ENCODE peak calls at places on chromosomes 13 and 19, in six cellular contexts. One of them, this sample, is unnamed.

GRCh38 chr19:2242811-2243210 is 6.2 kb downstream of the SF3A2 start:
- DNase-seq in upper lobe of right lung: no peak
- DNase-seq in tibial nerve: no peak
- DNase-seq in GM23338: no peak
- DNase-seq in esophagus squamous epithelium: no peak
- DNase-seq in tibial artery: no peak
- DNase-seq in this sample: no peak

GRCh38 chr13:100088282-100088647 is 628 bp upstream of the PCCA start:
- DNase-seq in GM23338: no peak
- DNase-seq in tibial artery: no peak
- DNase-seq in esophagus squamous epithelium: no peak
- DNase-seq in upper lobe of right lung: no peak
- DNase-seq in tibial nerve: no peak
- DNase-seq in this sample: no peak

GRCh38 chr19:16877581-16877980 is 11.2 kb upstream of the F2RL3 start:
- DNase-seq in GM23338: no peak
- DNase-seq in tibial nerve: no peak
- DNase-seq in upper lobe of right lung: no peak
- DNase-seq in tibial artery: no peak
- DNase-seq in esophagus squamous epithelium: no peak
- DNase-seq in this sample: no peak

GRCh38 chr13:73334459-73334858 is 275.7 kb downstream of the KLF5 start:
- DNase-seq in GM23338: no peak
- DNase-seq in upper lobe of right lung: no peak
- DNase-seq in tibial artery: no peak
- DNase-seq in esophagus squamous epithelium: no peak
- DNase-seq in tibial nerve: no peak
- DNase-seq in this sample: no peak

GRCh38 chr19:3159565-3159964 is 19.0 kb upstream of the S1PR4 start:
- DNase-seq in GM23338: peak; percentile 61
- DNase-seq in esophagus squamous epithelium: no peak
- DNase-seq in tibial nerve: no peak
- DNase-seq in upper lobe of right lung: no peak
- DNase-seq in tibial artery: no peak
- DNase-seq in this sample: no peak

GRCh38 chr19:18915639-18916038 is 3.5 kb downstream of the COPE start:
- DNase-seq in tibial nerve: no peak
- DNase-seq in esophagus squamous epithelium: no peak
- DNase-seq in tibial artery: no peak
- DNase-seq in upper lobe of right lung: no peak
- DNase-seq in GM23338: peak; percentile 72
- DNase-seq in this sample: peak; percentile 65

GRCh38 chr19:17246681-17247425 is 1.1 kb upstream of the NR2F6 start:
- DNase-seq in GM23338: peak; percentile 59
- DNase-seq in tibial artery: no peak
- DNase-seq in upper lobe of right lung: peak; percentile 80
- DNase-seq in esophagus squamous epithelium: no peak
- DNase-seq in tibial nerve: peak; percentile 28
- DNase-seq in this sample: no peak

GRCh38 chr13:102707465-102707864 is 12.6 kb upstream of the METTL21C start:
- DNase-seq in GM23338: no peak
- DNase-seq in upper lobe of right lung: no peak
- DNase-seq in tibial nerve: no peak
- DNase-seq in esophagus squamous epithelium: no peak
- DNase-seq in tibial artery: no peak
- DNase-seq in this sample: no peak

GRCh38 chr13:101429733-101430132 is 13.4 kb upstream of the NALCN start:
- DNase-seq in GM23338: no peak
- DNase-seq in upper lobe of right lung: no peak
- DNase-seq in tibial nerve: no peak
- DNase-seq in tibial artery: no peak
- DNase-seq in esophagus squamous epithelium: no peak
- DNase-seq in this sample: no peak

GRCh38 chr19:19285723-19286122 is 12.6 kb upstream of the TM6SF2 start:
- DNase-seq in tibial artery: no peak
- DNase-seq in tibial nerve: no peak
- DNase-seq in esophagus squamous epithelium: no peak
- DNase-seq in GM23338: no peak
- DNase-seq in upper lobe of right lung: no peak
- DNase-seq in this sample: no peak

GRCh38 chr13:84844473-84844872 is 954.7 kb downstream of the SLITRK6 start:
- DNase-seq in tibial nerve: no peak
- DNase-seq in tibial artery: no peak
- DNase-seq in esophagus squamous epithelium: no peak
- DNase-seq in GM23338: peak; percentile 53
- DNase-seq in upper lobe of right lung: no peak
- DNase-seq in this sample: no peak

GRCh38 chr19:30701178-30701577 is 329.0 kb downstream of the ZNF536 start:
- DNase-seq in esophagus squamous epithelium: no peak
- DNase-seq in tibial nerve: no peak
- DNase-seq in tibial artery: no peak
- DNase-seq in GM23338: no peak
- DNase-seq in upper lobe of right lung: no peak
- DNase-seq in this sample: no peak

GRCh38 chr13:76968041-76968440 is 19.7 kb downstream of the ACOD1 start:
- DNase-seq in esophagus squamous epithelium: no peak
- DNase-seq in GM23338: no peak
- DNase-seq in tibial artery: no peak
- DNase-seq in upper lobe of right lung: no peak
- DNase-seq in tibial nerve: no peak
- DNase-seq in this sample: no peak

GRCh38 chr13:31950121-31950810 is 81.3 kb upstream of the FRY start:
- DNase-seq in tibial nerve: no peak
- DNase-seq in upper lobe of right lung: no peak
- DNase-seq in esophagus squamous epithelium: no peak
- DNase-seq in GM23338: no peak
- DNase-seq in tibial artery: no peak
- DNase-seq in this sample: no peak

GRCh38 chr13:90308249-90308648 is 1039.2 kb upstream of the MIR17HG start:
- DNase-seq in GM23338: no peak
- DNase-seq in esophagus squamous epithelium: no peak
- DNase-seq in tibial nerve: no peak
- DNase-seq in tibial artery: no peak
- DNase-seq in upper lobe of right lung: no peak
- DNase-seq in this sample: no peak

GRCh38 chr19:17755977-17756670 is 4.8 kb downstream of the FCHO1 start:
- DNase-seq in tibial artery: no peak
- DNase-seq in GM23338: peak; percentile 87
- DNase-seq in esophagus squamous epithelium: no peak
- DNase-seq in upper lobe of right lung: no peak
- DNase-seq in tibial nerve: no peak
- DNase-seq in this sample: peak; percentile 87

GRCh38 chr13:98548230-98548629 is 28.7 kb downstream of the STK24 start:
- DNase-seq in esophagus squamous epithelium: no peak
- DNase-seq in GM23338: no peak
- DNase-seq in tibial artery: no peak
- DNase-seq in upper lobe of right lung: no peak
- DNase-seq in tibial nerve: no peak
- DNase-seq in this sample: no peak

GRCh38 chr19:21838646-21839045 is 2.7 kb upstream of the ZNF43 start:
- DNase-seq in tibial nerve: no peak
- DNase-seq in upper lobe of right lung: no peak
- DNase-seq in tibial artery: no peak
- DNase-seq in esophagus squamous epithelium: no peak
- DNase-seq in GM23338: no peak
- DNase-seq in this sample: no peak

GRCh38 chr19:17089238-17089637 is 13.7 kb downstream of the MYO9B start:
- DNase-seq in GM23338: no peak
- DNase-seq in upper lobe of right lung: no peak
- DNase-seq in esophagus squamous epithelium: no peak
- DNase-seq in tibial nerve: no peak
- DNase-seq in tibial artery: no peak
- DNase-seq in this sample: no peak

GRCh38 chr13:36822786-36823185 is 3.8 kb downstream of the RFXAP start:
- DNase-seq in tibial artery: no peak
- DNase-seq in esophagus squamous epithelium: no peak
- DNase-seq in upper lobe of right lung: no peak
- DNase-seq in tibial nerve: no peak
- DNase-seq in GM23338: no peak
- DNase-seq in this sample: no peak

GRCh38 chr13:111060237-111060919 is 54.7 kb upstream of the ARHGEF7 start:
- DNase-seq in tibial artery: no peak
- DNase-seq in upper lobe of right lung: no peak
- DNase-seq in tibial nerve: no peak
- DNase-seq in esophagus squamous epithelium: no peak
- DNase-seq in GM23338: no peak
- DNase-seq in this sample: no peak

GRCh38 chr19:3923096-3923758 is 9.6 kb upstream of the NMRK2 start:
- DNase-seq in tibial artery: no peak
- DNase-seq in esophagus squamous epithelium: no peak
- DNase-seq in tibial nerve: no peak
- DNase-seq in upper lobe of right lung: no peak
- DNase-seq in GM23338: no peak
- DNase-seq in this sample: no peak

DNA sequence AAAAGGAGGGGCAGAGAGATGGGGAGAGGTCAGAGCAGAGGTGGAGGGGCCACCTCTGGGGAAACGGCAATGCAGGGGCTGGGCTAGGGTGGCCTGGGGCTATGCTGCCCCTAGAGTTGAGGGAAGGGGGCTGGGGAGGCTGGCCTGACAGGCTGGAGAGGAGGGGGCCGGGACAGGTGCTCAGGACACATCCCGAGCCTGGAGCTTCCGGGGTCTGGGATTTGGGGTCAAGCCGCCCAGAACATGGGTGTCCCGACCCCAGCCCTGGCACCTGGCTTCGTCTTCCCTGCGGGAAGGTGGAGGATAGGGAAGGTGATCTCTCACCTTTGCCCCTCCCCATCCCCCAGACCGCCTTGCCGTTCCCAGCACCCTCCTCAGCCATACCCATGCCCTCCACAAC is 12.6 kb upstream of the ASF1B start:
- DNase-seq in upper lobe of right lung: no peak
- DNase-seq in GM23338: no peak
- DNase-seq in esophagus squamous epithelium: no peak
- DNase-seq in tibial nerve: no peak
- DNase-seq in tibial artery: no peak
- DNase-seq in this sample: no peak
- H3K27ac ChIP-seq in upper lobe of right lung: peak overlapping the region; percentile 75
- H3K27ac ChIP-seq in GM23338: peak overlapping the region; percentile 86
- H3K27ac ChIP-seq in esophagus squamous epithelium: peak overlapping the region; percentile 57
- H3K27ac ChIP-seq in tibial nerve: peak overlapping the region; percentile 56
- H3K27ac ChIP-seq in tibial artery: peak overlapping the region; percentile 47
- H3K27ac ChIP-seq in this sample: peak overlapping the region; percentile 80

GRCh38 chr19:12882589-12882988 is 1.3 kb upstream of the DNASE2 start:
- DNase-seq in GM23338: no peak
- DNase-seq in tibial artery: no peak
- DNase-seq in upper lobe of right lung: no peak
- DNase-seq in tibial nerve: no peak
- DNase-seq in esophagus squamous epithelium: no peak
- DNase-seq in this sample: no peak

GRCh38 chr19:12884202-12884601 is 2.8 kb downstream of the KLF1 start:
- DNase-seq in esophagus squamous epithelium: no peak
- DNase-seq in GM23338: no peak
- DNase-seq in upper lobe of right lung: no peak
- DNase-seq in tibial artery: no peak
- DNase-seq in tibial nerve: no peak
- DNase-seq in this sample: no peak

GRCh38 chr19:12884627-12884925 is 2.4 kb downstream of the KLF1 start:
- DNase-seq in tibial nerve: no peak
- DNase-seq in GM23338: no peak
- DNase-seq in tibial artery: no peak
- DNase-seq in esophagus squamous epithelium: no peak
- DNase-seq in upper lobe of right lung: no peak
- DNase-seq in this sample: no peak

GRCh38 chr19:12880551-12881171 is 588 bp downstream of the DNASE2 start:
- DNase-seq in tibial artery: peak; percentile 81
- DNase-seq in tibial nerve: no peak
- DNase-seq in GM23338: peak; percentile 57
- DNase-seq in esophagus squamous epithelium: no peak
- DNase-seq in upper lobe of right lung: peak; percentile 78
- DNase-seq in this sample: no peak

DNA sequence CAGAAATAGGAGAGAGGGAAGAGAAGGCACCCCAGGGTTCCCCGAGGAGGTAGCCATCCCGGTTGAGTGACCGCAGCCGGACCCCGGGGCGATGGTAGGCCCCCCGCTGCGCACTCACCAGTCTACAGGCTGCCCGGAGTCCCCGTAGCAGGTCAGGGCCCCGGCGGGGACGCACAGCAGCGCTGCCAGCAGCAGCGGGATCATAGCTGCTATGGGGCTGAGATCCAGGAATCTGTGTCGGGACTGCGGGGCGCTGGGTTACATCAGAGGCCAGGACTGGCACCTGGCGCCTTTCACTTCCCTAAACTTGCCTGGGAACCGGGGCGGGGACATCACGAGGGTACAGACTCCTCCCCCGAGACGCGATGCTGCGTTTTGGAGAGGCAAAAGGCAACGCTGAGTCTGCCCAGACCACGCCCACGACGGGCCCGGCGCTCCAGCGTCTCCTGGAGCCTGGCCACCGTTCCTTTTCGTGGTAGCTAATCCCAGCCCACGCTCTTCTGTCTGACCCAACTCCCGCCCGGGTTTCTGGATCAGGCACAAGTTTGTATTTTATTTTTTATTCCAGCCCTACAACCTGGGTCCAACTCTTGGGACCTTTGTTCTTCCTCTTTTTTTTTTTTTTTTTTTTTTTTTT is at the start of gene DNASE2:
- DNase-seq in esophagus squamous epithelium: peak; percentile 86
- DNase-seq in upper lobe of right lung: peak; percentile 99
- DNase-seq in tibial artery: peak; percentile 99
- DNase-seq in GM23338: peak; percentile 99
- DNase-seq in tibial nerve: peak; percentile 96
- DNase-seq in this sample: peak; percentile 90
- H3K27ac ChIP-seq in esophagus squamous epithelium: peak within 1 kb of the TSS; percentile 84
- H3K27ac ChIP-seq in upper lobe of right lung: peak within 1 kb of the TSS; percentile 87
- H3K27ac ChIP-seq in tibial artery: peak within 1 kb of the TSS; percentile 95
- H3K27ac ChIP-seq in GM23338: peak within 1 kb of the TSS; percentile 79
- H3K27ac ChIP-seq in tibial nerve: peak within 1 kb of the TSS; percentile 92
- H3K27ac ChIP-seq in this sample: peak within 1 kb of the TSS; percentile 75

GRCh38 chr19:39864118-39864517 is 17.9 kb upstream of the FBL start:
- DNase-seq in tibial artery: no peak
- DNase-seq in upper lobe of right lung: no peak
- DNase-seq in esophagus squamous epithelium: no peak
- DNase-seq in tibial nerve: no peak
- DNase-seq in GM23338: no peak
- DNase-seq in this sample: no peak
- H3K27ac ChIP-seq in tibial artery: no peak overlapping the region
- H3K27ac ChIP-seq in upper lobe of right lung: no peak overlapping the region
- H3K27ac ChIP-seq in esophagus squamous epithelium: no peak overlapping the region
- H3K27ac ChIP-seq in tibial nerve: no peak overlapping the region
- H3K27ac ChIP-seq in GM23338: no peak overlapping the region
- H3K27ac ChIP-seq in this sample: no peak overlapping the region

DNA sequence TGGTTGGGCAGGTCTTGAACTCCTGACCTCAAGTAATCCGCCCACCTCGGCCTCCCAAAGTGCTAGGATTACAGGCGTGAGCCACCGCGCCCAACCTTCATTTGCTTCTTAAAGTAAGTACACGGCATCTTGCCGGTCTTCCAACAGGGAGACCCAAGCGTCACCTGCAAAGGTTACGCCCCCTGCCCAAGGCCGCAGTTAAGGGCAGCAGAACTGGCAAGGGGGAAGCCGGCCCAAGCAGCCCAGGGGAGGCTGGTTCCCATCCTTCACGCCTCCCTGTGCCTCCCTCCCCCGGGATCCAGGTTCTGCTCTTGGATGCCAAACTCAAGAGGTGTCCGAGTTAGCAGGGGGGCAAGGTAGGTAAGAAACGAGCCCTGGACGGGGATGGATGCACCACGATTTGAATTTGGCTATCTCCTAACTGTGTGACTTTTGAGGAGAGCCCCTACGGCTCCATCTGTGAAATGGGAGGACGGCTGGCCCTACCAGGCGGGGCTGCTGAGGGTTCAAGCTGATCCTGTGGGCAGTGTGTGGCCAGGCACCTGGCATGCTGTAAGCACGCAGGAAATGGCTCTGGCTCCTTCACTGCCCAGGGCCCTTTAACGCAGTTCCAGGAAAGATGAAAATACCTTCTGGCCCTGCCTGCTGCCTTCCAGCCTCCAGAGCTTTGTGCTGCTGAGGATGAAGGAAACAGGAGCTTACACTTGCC is 9.0 kb downstream of the RFX1 start:
- DNase-seq in tibial artery: no peak
- DNase-seq in upper lobe of right lung: peak; percentile 57
- DNase-seq in esophagus squamous epithelium: no peak
- DNase-seq in tibial nerve: no peak
- DNase-seq in GM23338: no peak
- DNase-seq in this sample: no peak
- H3K27ac ChIP-seq in tibial artery: no peak overlapping the region
- H3K27ac ChIP-seq in upper lobe of right lung: no peak overlapping the region
- H3K27ac ChIP-seq in esophagus squamous epithelium: no peak overlapping the region
- H3K27ac ChIP-seq in tibial nerve: no peak overlapping the region
- H3K27ac ChIP-seq in GM23338: no peak overlapping the region
- H3K27ac ChIP-seq in this sample: no peak overlapping the region